ENCODE peak calls at places on chromosomes 6 and 20, in six cellular contexts. One of them, this sample, is unnamed.

GRCh38 chr20:37600486-37600885 is 72.8 kb upstream of the BLCAP start:
- DNase-seq in mesendoderm: no peak
- DNase-seq in HCT116: no peak
- DNase-seq in PC-3: no peak
- DNase-seq in H1: no peak
- DNase-seq in neuronal stem cell: no peak
- DNase-seq in this sample: no peak

GRCh38 chr6:134593887-134594286 is 276.0 kb upstream of the SGK1 start:
- DNase-seq in mesendoderm: no peak
- DNase-seq in HCT116: no peak
- DNase-seq in PC-3: no peak
- DNase-seq in H1: no peak
- DNase-seq in neuronal stem cell: no peak
- DNase-seq in this sample: no peak

GRCh38 chr6:20826378-20826777 is 292.1 kb downstream of the CDKAL1 start:
- DNase-seq in mesendoderm: no peak
- DNase-seq in HCT116: no peak
- DNase-seq in PC-3: peak; percentile 42
- DNase-seq in H1: no peak
- DNase-seq in neuronal stem cell: no peak
- DNase-seq in this sample: no peak

GRCh38 chr6:69096681-69097080 is 461.6 kb downstream of the ADGRB3 start:
- DNase-seq in mesendoderm: peak; percentile 45
- DNase-seq in HCT116: no peak
- DNase-seq in PC-3: no peak
- DNase-seq in H1: no peak
- DNase-seq in neuronal stem cell: no peak
- DNase-seq in this sample: no peak

GRCh38 chr20:6767536-6768227 is at the start of gene BMP2:
- DNase-seq in mesendoderm: peak; percentile 84
- DNase-seq in HCT116: no peak
- DNase-seq in PC-3: peak; percentile 28
- DNase-seq in H1: no peak
- DNase-seq in neuronal stem cell: peak; percentile 68
- DNase-seq in this sample: peak; percentile 82

GRCh38 chr6:94341173-94341572 is 921.8 kb upstream of the EPHA7 start:
- DNase-seq in mesendoderm: no peak
- DNase-seq in HCT116: no peak
- DNase-seq in PC-3: no peak
- DNase-seq in H1: no peak
- DNase-seq in neuronal stem cell: no peak
- DNase-seq in this sample: peak; percentile 51

GRCh38 chr6:28505733-28506132 is 9.9 kb downstream of the GPX6 start:
- DNase-seq in mesendoderm: no peak
- DNase-seq in HCT116: no peak
- DNase-seq in PC-3: no peak
- DNase-seq in H1: no peak
- DNase-seq in neuronal stem cell: no peak
- DNase-seq in this sample: no peak

GRCh38 chr6:44416103-44416502 is 28.6 kb downstream of the CDC5L start:
- DNase-seq in mesendoderm: no peak
- DNase-seq in HCT116: no peak
- DNase-seq in PC-3: peak; percentile 52
- DNase-seq in H1: no peak
- DNase-seq in neuronal stem cell: no peak
- DNase-seq in this sample: no peak

GRCh38 chr20:47266847-47267515 is 89.5 kb downstream of the ZMYND8 start:
- DNase-seq in mesendoderm: no peak
- DNase-seq in HCT116: no peak
- DNase-seq in PC-3: no peak
- DNase-seq in H1: no peak
- DNase-seq in neuronal stem cell: no peak
- DNase-seq in this sample: no peak

GRCh38 chr6:33066917-33067521 is 6.4 kb downstream of the HLA-DPA1 start:
- DNase-seq in mesendoderm: no peak
- DNase-seq in HCT116: no peak
- DNase-seq in PC-3: no peak
- DNase-seq in H1: no peak
- DNase-seq in neuronal stem cell: no peak
- DNase-seq in this sample: no peak

GRCh38 chr6:27873101-27874030 is 38.8 kb downstream of the OR2B2 start:
- DNase-seq in mesendoderm: peak; percentile 96
- DNase-seq in HCT116: no peak
- DNase-seq in PC-3: no peak
- DNase-seq in H1: no peak
- DNase-seq in neuronal stem cell: peak; percentile 67
- DNase-seq in this sample: peak; percentile 84

GRCh38 chr20:31606928-31607639 is 2.0 kb downstream of the ID1 start:
- DNase-seq in mesendoderm: peak; percentile 92
- DNase-seq in HCT116: peak; percentile 93
- DNase-seq in PC-3: peak; percentile 59
- DNase-seq in H1: no peak
- DNase-seq in neuronal stem cell: no peak
- DNase-seq in this sample: peak; percentile 90

GRCh38 chr20:24738058-24738775 is 210.9 kb upstream of the CST7 start:
- DNase-seq in mesendoderm: no peak
- DNase-seq in HCT116: no peak
- DNase-seq in PC-3: no peak
- DNase-seq in H1: no peak
- DNase-seq in neuronal stem cell: no peak
- DNase-seq in this sample: no peak

GRCh38 chr20:56974499-56975250 is 291.8 kb downstream of the BMP7 start:
- DNase-seq in mesendoderm: peak; percentile 82
- DNase-seq in HCT116: peak; percentile 47
- DNase-seq in PC-3: peak; percentile 92
- DNase-seq in H1: peak; percentile 38
- DNase-seq in neuronal stem cell: peak; percentile 81
- DNase-seq in this sample: peak; percentile 92

GRCh38 chr6:166257911-166258318 is 50.3 kb downstream of the PRR18 start:
- DNase-seq in mesendoderm: peak; percentile 64
- DNase-seq in HCT116: no peak
- DNase-seq in PC-3: peak; percentile 46
- DNase-seq in H1: no peak
- DNase-seq in neuronal stem cell: no peak
- DNase-seq in this sample: no peak

GRCh38 chr6:34911822-34912221 is 22.8 kb downstream of the ANKS1A start:
- DNase-seq in mesendoderm: no peak
- DNase-seq in HCT116: no peak
- DNase-seq in PC-3: no peak
- DNase-seq in H1: no peak
- DNase-seq in neuronal stem cell: no peak
- DNase-seq in this sample: no peak

GRCh38 chr6:26342106-26342999 is 22.6 kb upstream of the BTN3A2 start:
- DNase-seq in mesendoderm: peak; percentile 91
- DNase-seq in HCT116: no peak
- DNase-seq in PC-3: peak; percentile 35
- DNase-seq in H1: no peak
- DNase-seq in neuronal stem cell: no peak
- DNase-seq in this sample: peak; percentile 71

GRCh38 chr6:157033428-157034140 is 256.4 kb downstream of the ARID1B start:
- DNase-seq in mesendoderm: no peak
- DNase-seq in HCT116: no peak
- DNase-seq in PC-3: peak; percentile 10
- DNase-seq in H1: no peak
- DNase-seq in neuronal stem cell: no peak
- DNase-seq in this sample: no peak

DNA sequence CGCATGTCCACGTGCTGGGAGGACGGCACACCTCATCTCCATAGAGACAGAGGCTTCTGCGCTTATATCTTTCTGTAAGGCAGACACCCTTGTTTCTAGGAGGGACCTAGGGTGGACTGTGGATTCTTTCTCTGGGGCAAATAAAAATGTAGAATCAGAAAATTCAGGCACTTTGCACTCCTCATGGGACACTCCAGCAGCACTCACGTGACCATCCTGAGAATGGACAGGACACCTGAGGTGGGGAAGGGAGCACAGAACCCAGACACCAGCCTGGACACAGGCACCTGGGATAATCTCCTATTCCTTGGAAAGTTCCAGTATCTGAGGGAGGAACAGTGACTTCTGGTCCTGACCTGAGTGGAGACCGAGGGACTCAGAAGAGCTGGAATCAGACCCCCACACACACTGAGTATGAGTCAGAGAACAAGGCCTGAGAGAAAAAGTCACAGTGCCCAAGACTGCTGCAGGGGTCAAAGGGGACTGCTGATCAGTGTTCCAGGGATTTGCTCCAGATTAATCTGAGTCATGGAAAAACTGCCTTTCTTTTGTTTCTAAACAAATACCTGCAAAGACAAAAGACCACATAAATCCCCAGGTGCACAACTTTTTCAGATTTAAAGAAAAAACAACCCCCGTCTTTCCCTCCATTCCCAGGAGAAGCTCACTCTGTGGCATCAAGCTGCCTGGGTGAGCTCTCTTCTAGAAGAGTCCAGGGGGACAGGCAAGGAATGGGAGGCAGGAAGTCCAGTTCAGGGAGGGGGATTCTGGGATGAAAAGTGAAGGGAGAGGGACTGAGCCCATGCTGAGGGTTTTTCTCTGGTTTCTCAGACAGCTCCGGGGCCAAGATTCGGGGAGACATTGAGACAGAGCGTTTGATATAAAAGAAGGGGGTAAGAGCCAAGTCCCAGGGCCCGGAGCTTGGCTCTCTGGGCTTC is 35.6 kb upstream of the MICB start:
- DNase-seq in mesendoderm: no peak
- DNase-seq in HCT116: no peak
- DNase-seq in PC-3: peak; percentile 39
- DNase-seq in H1: no peak
- DNase-seq in neuronal stem cell: peak; percentile 18
- DNase-seq in this sample: no peak
- H3K9ac ChIP-seq in mesendoderm: no peak overlapping the region
- H3K9ac ChIP-seq in HCT116: peak overlapping the region; percentile 56
- H3K9ac ChIP-seq in PC-3: no peak overlapping the region
- H3K9ac ChIP-seq in H1: no peak overlapping the region
- H3K9ac ChIP-seq in neuronal stem cell: no peak overlapping the region
- H3K9ac ChIP-seq in this sample: no peak overlapping the region

GRCh38 chr6:29941476-29941875 is 856 bp upstream of the HLA-A start:
- DNase-seq in mesendoderm: no peak
- DNase-seq in HCT116: no peak
- DNase-seq in PC-3: no peak
- DNase-seq in H1: no peak
- DNase-seq in neuronal stem cell: no peak
- DNase-seq in this sample: no peak
- H3K27ac ChIP-seq in mesendoderm: no peak overlapping the region
- H3K27ac ChIP-seq in HCT116: no peak overlapping the region
- H3K27ac ChIP-seq in PC-3: no peak overlapping the region
- H3K27ac ChIP-seq in H1: no peak overlapping the region
- H3K27ac ChIP-seq in neuronal stem cell: no peak overlapping the region
- H3K27ac ChIP-seq in this sample: no peak overlapping the region

GRCh38 chr20:17961600-17961965 is 7.0 kb downstream of the SNX5 start:
- DNase-seq in mesendoderm: no peak
- DNase-seq in HCT116: no peak
- DNase-seq in PC-3: no peak
- DNase-seq in H1: no peak
- DNase-seq in neuronal stem cell: no peak
- DNase-seq in this sample: no peak

GRCh38 chr20:17965042-17965697 is 3.4 kb downstream of the SNX5 start:
- DNase-seq in mesendoderm: peak; percentile 56
- DNase-seq in HCT116: no peak
- DNase-seq in PC-3: no peak
- DNase-seq in H1: no peak
- DNase-seq in neuronal stem cell: no peak
- DNase-seq in this sample: no peak

GRCh38 chr20:17964632-17965031 is 4.0 kb downstream of the SNX5 start:
- DNase-seq in mesendoderm: no peak
- DNase-seq in HCT116: no peak
- DNase-seq in PC-3: no peak
- DNase-seq in H1: no peak
- DNase-seq in neuronal stem cell: no peak
- DNase-seq in this sample: no peak

GRCh38 chr20:17964073-17964472 is 4.5 kb downstream of the SNX5 start:
- DNase-seq in mesendoderm: no peak
- DNase-seq in HCT116: no peak
- DNase-seq in PC-3: no peak
- DNase-seq in H1: no peak
- DNase-seq in neuronal stem cell: no peak
- DNase-seq in this sample: no peak

DNA sequence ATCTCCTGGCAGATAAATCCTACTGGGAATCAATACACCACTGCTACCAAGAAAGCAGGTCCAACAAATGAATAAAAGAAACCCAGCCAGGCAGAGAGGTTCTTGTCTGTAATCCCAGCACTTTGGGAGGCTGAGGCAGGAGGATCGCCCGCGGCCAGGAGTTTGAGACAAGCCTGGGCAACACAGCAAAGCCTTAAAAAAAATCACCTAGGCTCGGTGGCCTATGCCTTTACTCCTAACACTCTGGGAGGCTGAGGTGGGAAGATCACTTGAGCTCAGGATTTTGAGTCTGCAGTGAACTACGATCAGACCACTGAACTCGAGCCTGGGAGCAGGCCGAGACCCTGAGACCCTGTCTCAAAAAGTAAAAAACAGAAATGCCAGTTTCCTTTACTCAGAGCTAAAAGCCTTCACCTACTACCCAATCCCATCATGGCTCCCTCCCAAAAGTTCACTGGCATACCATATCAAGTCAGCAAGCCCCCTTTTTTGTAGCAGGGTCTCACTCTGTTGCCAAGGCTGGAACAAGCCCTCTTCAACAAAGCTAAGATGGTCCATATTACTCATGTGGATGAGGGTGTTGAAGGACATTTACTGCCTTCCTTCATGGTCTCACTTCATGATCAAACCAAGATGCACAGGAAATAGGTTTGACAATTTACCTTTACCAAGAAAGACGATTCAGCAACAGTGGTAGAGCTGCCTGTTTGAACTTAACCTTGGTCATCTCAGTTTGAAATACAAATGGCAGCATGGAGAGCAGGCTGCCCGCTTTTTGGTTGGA is 5.3 kb downstream of the SNX5 start:
- DNase-seq in mesendoderm: no peak
- DNase-seq in HCT116: no peak
- DNase-seq in PC-3: no peak
- DNase-seq in H1: no peak
- DNase-seq in neuronal stem cell: no peak
- DNase-seq in this sample: no peak
- H3K9ac ChIP-seq in mesendoderm: peak overlapping the region; percentile 83
- H3K9ac ChIP-seq in HCT116: peak overlapping the region; percentile 5
- H3K9ac ChIP-seq in PC-3: no peak overlapping the region
- H3K9ac ChIP-seq in H1: no peak overlapping the region
- H3K9ac ChIP-seq in neuronal stem cell: no peak overlapping the region
- H3K9ac ChIP-seq in this sample: no peak overlapping the region

GRCh38 chr6:158865769-158866168 is 46.6 kb upstream of the EZR start:
- DNase-seq in mesendoderm: no peak
- DNase-seq in HCT116: no peak
- DNase-seq in PC-3: no peak
- DNase-seq in H1: no peak
- DNase-seq in neuronal stem cell: no peak
- DNase-seq in this sample: no peak
- H3K27ac ChIP-seq in mesendoderm: no peak overlapping the region
- H3K27ac ChIP-seq in HCT116: peak overlapping the region; percentile 99
- H3K27ac ChIP-seq in PC-3: no peak overlapping the region
- H3K27ac ChIP-seq in H1: no peak overlapping the region
- H3K27ac ChIP-seq in neuronal stem cell: no peak overlapping the region
- H3K27ac ChIP-seq in this sample: no peak overlapping the region